ENCODE peak calls at places on chromosomes 13 and 19, in seven cellular contexts. One of them, this sample, is unnamed. For H3K4me1 and H3K36me3, the result is how much of the 10 kb centered on the place peaks cover.

GRCh38 chr13:44188257-44188656 is 185.4 kb upstream of the SERP2 start:
- DNase-seq in PC-3: peak
- DNase-seq in CD4-positive, alpha-beta memory T cell: no peak
- DNase-seq in cardiac muscle cell: peak
- DNase-seq in psoas muscle: no peak
- DNase-seq in body of pancreas: no peak
- DNase-seq in breast epithelium: no peak
- DNase-seq in this sample: no peak

GRCh38 chr13:113907637-113908617 is 44.1 kb upstream of the GAS6 start:
- DNase-seq in psoas muscle: no peak
- DNase-seq in body of pancreas: peak
- DNase-seq in breast epithelium: peak
- DNase-seq in cardiac muscle cell: peak
- DNase-seq in CD4-positive, alpha-beta memory T cell: no peak
- DNase-seq in PC-3: no peak
- DNase-seq in this sample: no peak

GRCh38 chr13:98295371-98295770 is 118.3 kb upstream of the RNF113B start:
- DNase-seq in breast epithelium: no peak
- DNase-seq in CD4-positive, alpha-beta memory T cell: no peak
- DNase-seq in body of pancreas: no peak
- DNase-seq in PC-3: no peak
- DNase-seq in psoas muscle: no peak
- DNase-seq in cardiac muscle cell: no peak
- DNase-seq in this sample: no peak

GRCh38 chr19:6739884-6740588 is 556 bp downstream of the TRIP10 start:
- DNase-seq in breast epithelium: no peak
- DNase-seq in PC-3: no peak
- DNase-seq in psoas muscle: peak
- DNase-seq in CD4-positive, alpha-beta memory T cell: peak
- DNase-seq in body of pancreas: no peak
- DNase-seq in cardiac muscle cell: no peak
- DNase-seq in this sample: no peak

GRCh38 chr19:43504426-43505185 is at the start of gene PHLDB3:
- DNase-seq in psoas muscle: peak
- DNase-seq in CD4-positive, alpha-beta memory T cell: no peak
- DNase-seq in breast epithelium: peak
- DNase-seq in cardiac muscle cell: peak
- DNase-seq in PC-3: peak
- DNase-seq in body of pancreas: peak
- DNase-seq in this sample: no peak

GRCh38 chr19:7393934-7394508 is 45.3 kb downstream of the ARHGEF18 start:
- DNase-seq in psoas muscle: no peak
- DNase-seq in CD4-positive, alpha-beta memory T cell: no peak
- DNase-seq in breast epithelium: no peak
- DNase-seq in body of pancreas: no peak
- DNase-seq in cardiac muscle cell: peak
- DNase-seq in PC-3: no peak
- DNase-seq in this sample: no peak

GRCh38 chr13:85386424-85386823 is 412.8 kb downstream of the SLITRK6 start:
- DNase-seq in CD4-positive, alpha-beta memory T cell: no peak
- DNase-seq in PC-3: no peak
- DNase-seq in breast epithelium: no peak
- DNase-seq in body of pancreas: no peak
- DNase-seq in psoas muscle: no peak
- DNase-seq in cardiac muscle cell: peak
- DNase-seq in this sample: no peak

GRCh38 chr19:40714519-40715299 is 2.0 kb downstream of the COQ8B start:
- DNase-seq in body of pancreas: peak
- DNase-seq in cardiac muscle cell: peak
- DNase-seq in breast epithelium: peak
- DNase-seq in psoas muscle: peak
- DNase-seq in CD4-positive, alpha-beta memory T cell: peak
- DNase-seq in PC-3: peak
- DNase-seq in this sample: peak

GRCh38 chr13:80939581-80939980 is 598.7 kb upstream of the SPRY2 start:
- DNase-seq in body of pancreas: no peak
- DNase-seq in CD4-positive, alpha-beta memory T cell: no peak
- DNase-seq in psoas muscle: no peak
- DNase-seq in cardiac muscle cell: no peak
- DNase-seq in breast epithelium: no peak
- DNase-seq in PC-3: no peak
- DNase-seq in this sample: no peak

GRCh38 chr13:67148219-67148583 is 81.9 kb downstream of the PCDH9 start:
- DNase-seq in cardiac muscle cell: peak
- DNase-seq in breast epithelium: no peak
- DNase-seq in psoas muscle: no peak
- DNase-seq in body of pancreas: no peak
- DNase-seq in PC-3: no peak
- DNase-seq in CD4-positive, alpha-beta memory T cell: no peak
- DNase-seq in this sample: peak

GRCh38 chr13:112724788-112725345 is 35.0 kb downstream of the ATP11A start:
- DNase-seq in psoas muscle: no peak
- DNase-seq in body of pancreas: no peak
- DNase-seq in CD4-positive, alpha-beta memory T cell: no peak
- DNase-seq in PC-3: peak
- DNase-seq in breast epithelium: no peak
- DNase-seq in cardiac muscle cell: no peak
- DNase-seq in this sample: no peak

GRCh38 chr13:39897636-39898035 is 242.2 kb downstream of the COG6 start:
- DNase-seq in cardiac muscle cell: peak
- DNase-seq in CD4-positive, alpha-beta memory T cell: no peak
- DNase-seq in psoas muscle: no peak
- DNase-seq in PC-3: no peak
- DNase-seq in breast epithelium: no peak
- DNase-seq in body of pancreas: no peak
- DNase-seq in this sample: no peak

GRCh38 chr13:98473135-98473791 is 103.6 kb downstream of the STK24 start:
- DNase-seq in psoas muscle: no peak
- DNase-seq in body of pancreas: no peak
- DNase-seq in cardiac muscle cell: no peak
- DNase-seq in PC-3: no peak
- DNase-seq in breast epithelium: no peak
- DNase-seq in CD4-positive, alpha-beta memory T cell: no peak
- DNase-seq in this sample: no peak

GRCh38 chr13:31209172-31209818 is 9.5 kb downstream of the B3GLCT start:
- DNase-seq in PC-3: no peak
- DNase-seq in cardiac muscle cell: peak
- DNase-seq in CD4-positive, alpha-beta memory T cell: peak
- DNase-seq in breast epithelium: no peak
- DNase-seq in body of pancreas: peak
- DNase-seq in psoas muscle: peak
- DNase-seq in this sample: peak

GRCh38 chr19:10219678-10220077 is 11.5 kb downstream of the S1PR2 start:
- DNase-seq in body of pancreas: no peak
- DNase-seq in psoas muscle: no peak
- DNase-seq in CD4-positive, alpha-beta memory T cell: peak
- DNase-seq in breast epithelium: no peak
- DNase-seq in PC-3: peak
- DNase-seq in cardiac muscle cell: peak
- DNase-seq in this sample: peak

GRCh38 chr13:49936943-49937273 is 768 bp upstream of the SPRYD7 start:
- DNase-seq in psoas muscle: no peak
- DNase-seq in CD4-positive, alpha-beta memory T cell: no peak
- DNase-seq in PC-3: no peak
- DNase-seq in cardiac muscle cell: peak
- DNase-seq in breast epithelium: no peak
- DNase-seq in body of pancreas: no peak
- DNase-seq in this sample: no peak

GRCh38 chr19:43809762-43810696 is 7.8 kb upstream of the LYPD5 start:
- DNase-seq in body of pancreas: no peak
- DNase-seq in CD4-positive, alpha-beta memory T cell: peak
- DNase-seq in PC-3: peak
- DNase-seq in psoas muscle: no peak
- DNase-seq in cardiac muscle cell: peak
- DNase-seq in breast epithelium: no peak
- DNase-seq in this sample: no peak

GRCh38 chr13:36815069-36815468 is 4.0 kb upstream of the RFXAP start:
- DNase-seq in psoas muscle: no peak
- DNase-seq in body of pancreas: no peak
- DNase-seq in cardiac muscle cell: no peak
- DNase-seq in PC-3: peak
- DNase-seq in CD4-positive, alpha-beta memory T cell: peak
- DNase-seq in breast epithelium: no peak
- DNase-seq in this sample: peak

GRCh38 chr13:99000137-99000536 is 22.3 kb upstream of the DOCK9 start:
- DNase-seq in body of pancreas: no peak
- DNase-seq in psoas muscle: no peak
- DNase-seq in cardiac muscle cell: no peak
- DNase-seq in PC-3: no peak
- DNase-seq in breast epithelium: no peak
- DNase-seq in CD4-positive, alpha-beta memory T cell: no peak
- DNase-seq in this sample: no peak

GRCh38 chr13:99356216-99357089 is 49.3 kb upstream of the GPR183 start:
- DNase-seq in psoas muscle: no peak
- DNase-seq in CD4-positive, alpha-beta memory T cell: peak
- DNase-seq in breast epithelium: no peak
- DNase-seq in body of pancreas: no peak
- DNase-seq in cardiac muscle cell: peak
- DNase-seq in PC-3: no peak
- DNase-seq in this sample: no peak

GRCh38 chr13:26991508-26992181 is 180.0 kb downstream of the USP12 start:
- DNase-seq in body of pancreas: no peak
- DNase-seq in cardiac muscle cell: peak
- DNase-seq in PC-3: peak
- DNase-seq in psoas muscle: no peak
- DNase-seq in breast epithelium: no peak
- DNase-seq in CD4-positive, alpha-beta memory T cell: no peak
- DNase-seq in this sample: no peak
- H3K4me1 ChIP-seq in body of pancreas: under half
- H3K4me1 ChIP-seq in cardiac muscle cell: under half
- H3K4me1 ChIP-seq in PC-3: under half
- H3K4me1 ChIP-seq in psoas muscle: under half
- H3K4me1 ChIP-seq in breast epithelium: under half
- H3K4me1 ChIP-seq in CD4-positive, alpha-beta memory T cell: under half
- H3K4me1 ChIP-seq in this sample: under half

DNA sequence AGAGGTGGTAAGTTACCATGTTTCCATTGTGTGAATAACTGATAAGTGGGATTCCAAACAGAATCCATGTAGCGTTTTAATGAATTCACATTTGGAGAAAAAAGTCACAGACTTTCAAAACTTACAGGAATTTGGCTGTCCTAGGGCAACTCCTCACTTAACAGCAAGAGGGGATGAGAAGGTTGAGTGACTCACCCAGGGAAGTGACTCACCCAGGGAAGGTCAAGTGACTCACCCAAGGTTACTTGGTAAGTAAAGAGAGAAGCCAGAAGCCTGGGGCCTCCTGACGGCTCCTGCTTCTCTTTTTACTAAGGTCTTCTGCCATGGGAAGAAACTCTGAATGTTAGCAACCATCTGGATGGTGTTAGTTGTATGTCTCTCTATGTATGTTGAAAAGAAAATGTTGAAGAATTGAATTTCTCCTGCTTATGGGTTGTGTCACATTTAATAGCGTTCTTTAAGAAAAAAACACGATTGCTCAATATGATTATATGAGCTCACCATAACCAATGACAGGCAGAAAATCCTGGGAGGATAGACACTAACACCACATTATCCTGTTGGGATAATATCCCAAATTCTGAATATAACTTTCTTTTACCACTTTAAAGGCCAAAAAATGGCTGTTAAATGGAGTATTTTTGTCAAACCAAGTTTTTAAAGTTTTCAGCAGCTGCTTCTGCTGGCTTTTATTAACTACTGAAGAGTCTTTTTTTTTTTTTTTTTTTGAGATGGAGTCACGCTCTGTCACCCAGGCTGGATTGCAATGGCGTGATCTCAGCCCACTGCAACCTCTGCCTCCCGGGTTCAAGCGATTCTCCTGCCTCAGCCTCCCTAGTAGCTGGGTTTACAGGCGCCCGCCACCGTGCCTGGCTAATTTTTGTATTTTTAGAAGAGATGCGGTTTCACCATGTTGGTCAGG is 195.6 kb downstream of the GGACT start:
- DNase-seq in psoas muscle: peak
- DNase-seq in body of pancreas: peak
- DNase-seq in PC-3: peak
- DNase-seq in cardiac muscle cell: peak
- DNase-seq in breast epithelium: no peak
- DNase-seq in CD4-positive, alpha-beta memory T cell: no peak
- DNase-seq in this sample: no peak
- H3K4me3 ChIP-seq in psoas muscle: no peak
- H3K4me3 ChIP-seq in body of pancreas: no peak
- H3K4me3 ChIP-seq in PC-3: no peak
- H3K4me3 ChIP-seq in cardiac muscle cell: no peak
- H3K4me3 ChIP-seq in breast epithelium: no peak
- H3K4me3 ChIP-seq in CD4-positive, alpha-beta memory T cell: no peak
- H3K4me3 ChIP-seq in this sample: no peak

GRCh38 chr19:45823182-45823581 is 8.1 kb upstream of the RSPH6A start:
- DNase-seq in CD4-positive, alpha-beta memory T cell: no peak
- DNase-seq in cardiac muscle cell: no peak
- DNase-seq in body of pancreas: no peak
- DNase-seq in psoas muscle: no peak
- DNase-seq in breast epithelium: no peak
- DNase-seq in PC-3: no peak
- DNase-seq in this sample: no peak
- H3K36me3 ChIP-seq in CD4-positive, alpha-beta memory T cell: under half
- H3K36me3 ChIP-seq in cardiac muscle cell: under half
- H3K36me3 ChIP-seq in body of pancreas: under half
- H3K36me3 ChIP-seq in psoas muscle: half or more
- H3K36me3 ChIP-seq in breast epithelium: under half
- H3K36me3 ChIP-seq in PC-3: under half
- H3K36me3 ChIP-seq in this sample: half or more

DNA sequence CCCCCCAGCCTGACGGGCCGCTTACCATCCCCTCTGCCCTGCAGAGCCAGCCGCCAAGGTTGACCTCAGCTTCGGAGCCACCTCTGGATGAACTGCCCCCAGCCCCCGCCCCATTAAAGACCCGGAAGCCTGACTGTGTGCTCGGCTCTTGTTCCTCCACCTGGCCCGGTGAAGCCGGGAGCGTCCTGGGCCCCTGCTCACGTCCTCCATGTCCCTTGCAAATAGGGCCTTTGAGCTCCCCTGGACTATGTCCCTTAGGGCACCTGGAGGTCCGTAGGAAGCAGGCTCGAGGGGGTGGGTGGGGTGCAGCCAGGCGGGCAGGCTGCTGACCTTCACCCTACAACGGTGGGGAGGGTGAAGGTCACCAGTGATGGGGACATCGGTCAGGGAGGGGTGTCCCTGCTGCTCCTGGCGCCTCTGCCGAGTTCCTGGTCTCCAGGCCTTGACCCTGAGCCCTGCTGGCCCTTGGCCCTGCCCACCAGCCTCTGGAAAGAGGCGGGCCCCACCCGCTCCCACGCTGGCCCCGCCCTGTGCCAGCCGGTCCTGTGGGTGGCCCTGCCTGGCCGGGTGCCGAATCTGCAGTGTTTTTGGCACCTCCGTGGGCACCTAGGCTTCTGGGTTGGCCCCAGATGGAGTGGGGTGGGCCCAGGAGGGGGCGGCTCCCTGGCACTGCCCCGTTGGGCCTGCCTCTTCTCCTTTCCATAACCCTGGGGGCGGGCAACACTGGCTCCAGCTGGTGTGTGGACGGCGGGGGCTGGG is 3.3 kb downstream of the ATP5F1D start:
- DNase-seq in psoas muscle: peak
- DNase-seq in cardiac muscle cell: no peak
- DNase-seq in body of pancreas: peak
- DNase-seq in PC-3: no peak
- DNase-seq in CD4-positive, alpha-beta memory T cell: no peak
- DNase-seq in breast epithelium: no peak
- DNase-seq in this sample: no peak
- H3K4me1 ChIP-seq in psoas muscle: half or more
- H3K4me1 ChIP-seq in cardiac muscle cell: under half
- H3K4me1 ChIP-seq in body of pancreas: half or more
- H3K4me1 ChIP-seq in PC-3: under half
- H3K4me1 ChIP-seq in CD4-positive, alpha-beta memory T cell: half or more
- H3K4me1 ChIP-seq in breast epithelium: half or more
- H3K4me1 ChIP-seq in this sample: under half

GRCh38 chr19:1155352-1156304 is 18.4 kb downstream of the SBNO2 start:
- DNase-seq in psoas muscle: no peak
- DNase-seq in CD4-positive, alpha-beta memory T cell: no peak
- DNase-seq in body of pancreas: no peak
- DNase-seq in breast epithelium: no peak
- DNase-seq in cardiac muscle cell: peak
- DNase-seq in PC-3: no peak
- DNase-seq in this sample: no peak
- H3K4me3 ChIP-seq in psoas muscle: peak
- H3K4me3 ChIP-seq in CD4-positive, alpha-beta memory T cell: no peak
- H3K4me3 ChIP-seq in body of pancreas: no peak
- H3K4me3 ChIP-seq in breast epithelium: peak
- H3K4me3 ChIP-seq in cardiac muscle cell: no peak
- H3K4me3 ChIP-seq in PC-3: no peak
- H3K4me3 ChIP-seq in this sample: no peak